ENCODE peak calls at places on chromosomes 5 and 9, in eight cellular contexts. K is cardiac muscle cell; I is GM23248; R is CD4-positive, alpha-beta T cell; U is heart right ventricle; J is tibial nerve; G is A549; F is CD8-positive, alpha-beta memory T cell. T is an unnamed sample. For H3K9me3, the result is how much of the 10 kb centered on the place peaks cover.

GRCh38 chr5:122454522-122454921 is 142.5 kb downstream of the SNCAIP start:
- DNase-seq in K (no peak), U (no peak), J (no peak), R (no peak), F (no peak), G (no peak), I (no peak), T (no peak)

GRCh38 chr9:89449261-89449671 is 48.6 kb downstream of the SEMA4D start:
- DNase-seq in I (no peak), G (no peak), F (no peak), R (no peak), K (no peak), J (no peak), U (no peak), T (no peak)

GRCh38 chr5:109312695-109313094 is 97.1 kb downstream of the PJA2 start:
- DNase-seq in I (no peak), F (no peak), R (no peak), G (no peak), J (no peak), K (no peak), U (no peak), T (no peak)

GRCh38 chr9:82549174-82549821 is 513.6 kb downstream of the RASEF start:
- DNase-seq in U (no peak), F (no peak), J (no peak), K (no peak), R (no peak), G (no peak), I (no peak), T (no peak)

GRCh38 chr5:127723571-127723970 is 20.4 kb downstream of the CCDC192 start:
- DNase-seq in F (no peak), R (no peak), G (no peak), I (peak), U (no peak), K (no peak), J (peak), T (no peak)

GRCh38 chr5:34835664-34836063 is 3.3 kb upstream of the TTC23L start:
- DNase-seq in K (no peak), R (no peak), J (no peak), F (no peak), G (no peak), U (no peak), I (no peak), T (no peak)

GRCh38 chr9:92439921-92440750 is 15.9 kb upstream of the OMD start:
- DNase-seq in J (no peak), I (peak), F (no peak), K (no peak), U (no peak), G (no peak), R (no peak), T (no peak)

GRCh38 chr5:130141689-130142320 is 237.5 kb downstream of the CHSY3 start:
- DNase-seq in G (peak), I (peak), J (no peak), R (no peak), K (peak), F (no peak), U (peak), T (no peak)

GRCh38 chr9:100011062-100011681 is 87.6 kb downstream of the ERP44 start:
- DNase-seq in U (no peak), I (peak), G (peak), J (no peak), R (no peak), F (peak), K (peak), T (no peak)

GRCh38 chr9:114300153-114300845 is 22.6 kb upstream of the ORM1 start:
- DNase-seq in J (no peak), U (no peak), G (no peak), K (no peak), F (no peak), I (no peak), R (no peak), T (no peak)

GRCh38 chr9:127123239-127123935 is 952 bp upstream of the ANGPTL2 start:
- DNase-seq in K (no peak), U (no peak), R (no peak), I (no peak), F (no peak), J (peak), G (no peak), T (no peak)

GRCh38 chr9:96817973-96818372 is 36.3 kb downstream of the ZNF782 start:
- DNase-seq in R (no peak), K (no peak), U (no peak), G (no peak), J (no peak), F (no peak), I (no peak), T (no peak)
- H3K9me3 ChIP-seq in R (half or more), K (under half), U (half or more), G (half or more), J (under half), F (half or more), I (under half), T (half or more)

GRCh38 chr5:67267522-67268232 is 71.1 kb upstream of the CD180 start:
- DNase-seq in R (no peak), I (no peak), K (no peak), J (no peak), G (no peak), F (no peak), U (peak), T (no peak)

GRCh38 chr5:67268233-67269011 is 71.8 kb upstream of the CD180 start:
- DNase-seq in G (peak), J (peak), R (no peak), U (peak), I (peak), F (no peak), K (no peak), T (no peak)

GRCh38 chr5:67266654-67267350 is 70.2 kb upstream of the CD180 start:
- DNase-seq in R (no peak), U (no peak), J (no peak), F (no peak), I (no peak), G (no peak), K (no peak), T (no peak)

DNA sequence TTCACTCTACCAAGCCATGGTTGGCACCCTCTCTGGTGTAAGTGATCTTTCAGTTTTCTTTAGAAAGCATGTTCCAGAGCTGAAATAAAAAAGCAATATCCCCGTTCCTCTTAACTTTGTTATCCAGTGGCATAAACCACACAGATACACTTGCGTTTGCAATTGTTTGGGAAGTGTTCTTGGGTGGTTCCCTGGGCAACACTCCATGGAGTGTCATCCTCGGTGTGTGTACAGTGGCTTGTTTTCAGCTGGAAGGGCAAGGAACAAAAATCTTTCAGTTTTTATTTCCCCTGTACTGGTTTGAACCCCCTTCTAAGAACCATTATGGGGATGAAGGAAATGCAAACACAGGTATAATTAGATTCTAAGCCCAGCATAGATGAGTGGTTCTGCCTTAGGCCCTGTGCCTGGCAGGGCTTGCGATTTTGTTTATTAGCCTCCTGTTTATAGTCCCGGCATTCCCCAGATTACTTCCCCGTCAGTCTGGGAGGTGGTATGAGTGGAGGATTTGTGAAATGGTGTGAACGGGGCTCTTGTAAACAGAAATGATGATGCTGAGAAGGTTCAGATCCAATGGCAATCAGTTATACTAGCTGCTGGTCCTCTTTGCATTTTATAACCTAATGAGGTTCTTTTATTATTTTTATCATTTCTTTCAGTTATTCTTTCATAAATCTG is 76.0 kb upstream of the CD180 start:
- DNase-seq in R (no peak), G (no peak), F (no peak), I (no peak), U (no peak), J (peak), K (no peak), T (no peak)
- H3K9me3 ChIP-seq in R (under half), G (under half), F (under half), I (under half), U (under half), J (under half), K (under half), T (under half)

GRCh38 chr9:93610206-93610605 is 33.8 kb downstream of the PHF2 start:
- DNase-seq in I (no peak), U (no peak), J (no peak), G (no peak), F (no peak), K (no peak), R (no peak), T (no peak)
- H3K9me3 ChIP-seq in I (under half), U (half or more), J (under half), G (under half), F (under half), K (under half), R (under half), T (under half)

GRCh38 chr5:18090177-18090576 is 455.9 kb downstream of the TAF11L14 start:
- DNase-seq in G (no peak), K (no peak), J (no peak), U (no peak), I (no peak), R (no peak), F (no peak), T (no peak)
- H3K9me3 ChIP-seq in G (under half), K (under half), J (under half), U (under half), I (under half), R (under half), F (under half), T (under half)

GRCh38 chr9:5436441-5436840 is 1.3 kb downstream of the PLGRKT start:
- DNase-seq in G (no peak), K (no peak), F (no peak), J (no peak), I (no peak), U (no peak), R (no peak), T (no peak)
- H3K9me3 ChIP-seq in G (under half), K (under half), F (under half), J (under half), I (under half), U (under half), R (under half), T (under half)

GRCh38 chr9:136314944-136315343 is 11.1 kb upstream of the CCDC187 start:
- DNase-seq in R (no peak), J (no peak), F (no peak), G (no peak), U (no peak), K (no peak), I (no peak), T (no peak)

GRCh38 chr9:136312436-136312835 is 8.5 kb upstream of the CCDC187 start:
- DNase-seq in U (no peak), K (peak), J (no peak), R (peak), F (peak), I (peak), G (peak), T (no peak)

GRCh38 chr9:136314056-136314416 is 10.1 kb upstream of the CCDC187 start:
- DNase-seq in I (no peak), J (no peak), G (no peak), K (no peak), R (no peak), U (no peak), F (no peak), T (no peak)

GRCh38 chr9:136311433-136312375 is 7.8 kb upstream of the CCDC187 start:
- DNase-seq in I (no peak), U (no peak), R (no peak), G (no peak), J (no peak), K (no peak), F (no peak), T (no peak)

DNA sequence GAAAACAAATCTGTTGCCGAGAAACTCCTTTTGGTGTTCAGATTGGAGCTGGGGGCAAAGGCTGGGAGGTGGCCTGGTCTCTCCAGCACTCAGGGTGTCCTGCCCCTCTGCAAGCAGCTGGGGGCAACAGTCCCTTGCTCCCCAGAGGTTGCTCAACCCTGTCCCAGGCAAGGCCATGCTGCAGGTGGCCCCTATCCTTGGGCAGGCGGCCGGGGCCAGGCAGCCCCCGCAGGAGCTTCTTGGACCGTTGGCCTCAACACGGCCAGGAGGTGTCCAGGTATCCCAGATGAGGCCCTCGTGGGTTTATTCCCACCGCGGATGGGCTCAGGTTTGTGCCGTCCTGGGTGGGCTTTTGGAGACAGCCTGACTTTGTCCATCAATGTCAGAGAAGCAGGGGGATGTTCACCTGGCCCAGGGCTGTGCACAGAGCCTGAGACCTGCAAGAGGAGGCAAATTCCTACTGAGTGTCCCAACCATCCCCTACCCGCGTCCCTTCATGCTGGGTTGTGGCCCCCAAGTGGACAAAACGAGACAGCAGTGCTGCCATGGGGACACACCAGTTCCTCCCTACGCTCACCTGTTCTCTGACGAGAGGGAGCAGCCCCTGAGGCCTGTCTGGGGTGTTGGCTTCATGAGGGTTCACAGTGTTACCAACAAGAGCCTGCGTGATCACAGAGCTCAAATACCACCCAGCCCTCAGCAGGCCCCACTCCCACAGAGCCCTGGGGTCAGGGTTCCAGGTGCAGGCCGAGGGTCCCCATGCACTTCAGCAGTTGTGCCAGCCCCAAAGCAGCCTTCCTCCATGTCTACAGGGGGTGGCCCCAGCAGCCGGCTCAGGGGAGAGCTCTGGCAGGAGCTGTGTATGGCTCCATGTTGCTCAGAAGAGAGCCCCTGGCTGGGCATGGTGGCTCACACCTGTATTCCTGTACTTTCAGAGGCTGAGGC is 9.5 kb upstream of the CCDC187 start:
- DNase-seq in I (no peak), R (no peak), K (no peak), U (no peak), G (no peak), J (no peak), F (no peak), T (no peak)
- H3K9me3 ChIP-seq in I (under half), R (under half), K (under half), U (under half), G (under half), J (under half), F (under half), T (under half)

DNA sequence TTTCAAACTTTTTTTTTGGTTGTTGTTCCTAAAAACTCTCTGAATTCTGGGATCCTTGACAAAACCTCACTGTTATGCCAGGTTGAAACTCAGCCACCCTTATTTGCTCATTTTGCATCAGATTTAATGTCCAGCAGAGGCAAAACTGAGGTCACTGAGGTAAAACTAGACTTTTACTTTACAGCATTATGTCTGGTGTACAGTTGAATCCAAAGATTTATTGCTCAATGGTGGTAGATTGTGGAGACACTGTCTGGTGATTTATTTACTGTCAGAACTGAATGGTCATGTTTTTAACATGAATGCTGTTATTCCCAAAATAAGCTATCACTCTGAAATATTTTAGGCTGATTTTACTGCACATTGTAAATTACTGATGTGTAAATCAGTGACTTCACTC is 88.0 kb downstream of the FBXL7 start:
- DNase-seq in F (no peak), G (no peak), I (peak), R (no peak), U (no peak), K (no peak), J (no peak), T (no peak)
- H3K9me3 ChIP-seq in F (under half), G (under half), I (under half), R (under half), U (under half), K (under half), J (under half), T (under half)

DNA sequence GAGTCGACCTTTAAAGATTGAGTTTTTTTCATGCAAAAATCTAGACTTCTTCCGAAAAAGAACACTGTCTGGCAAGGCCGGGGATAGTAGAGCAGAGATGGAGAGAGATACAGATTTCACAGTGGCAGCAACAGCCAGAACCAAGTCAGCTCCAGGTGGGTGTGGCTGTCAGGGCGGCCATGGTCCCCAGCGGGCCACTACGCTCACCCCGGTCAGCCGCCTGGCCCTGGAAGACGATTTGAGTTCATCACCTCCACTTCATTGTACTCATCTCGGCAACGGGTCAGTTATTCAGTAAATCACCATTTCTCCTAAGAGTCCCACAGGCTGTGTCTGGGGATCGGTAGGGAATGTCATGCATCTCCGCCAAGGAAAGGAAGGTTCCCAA is 53.0 kb downstream of the ZNF354C start:
- DNase-seq in G (no peak), U (no peak), J (no peak), I (no peak), K (no peak), F (no peak), R (no peak), T (no peak)
- H3K9me3 ChIP-seq in G (under half), U (half or more), J (under half), I (under half), K (under half), F (under half), R (under half), T (under half)